ENCODE peak calls at places on chromosomes 11 and 22, in four cellular contexts. M, R, D and S are unnamed samples.

GRCh38 chr11:83816572-83817187 is 530.5 kb upstream of the CCDC90B start:
- DNase-seq in R (no peak), D (peak; percentile 12), M (peak; percentile 42), S (no peak)

GRCh38 chr11:99351620-99352019 is 330.9 kb downstream of the CNTN5 start:
- DNase-seq in D (no peak), R (no peak), M (peak; percentile 1), S (no peak)

GRCh38 chr11:43942651-43943356 is 367 bp downstream of the C11orf96 start:
- DNase-seq in D (peak; percentile 46), M (peak; percentile 33), R (peak; percentile 59), S (no peak)

GRCh38 chr22:41902932-41903421 is 11.9 kb downstream of the SHISA8 start:
- DNase-seq in D (no peak), M (no peak), R (no peak), S (no peak)

GRCh38 chr11:15889353-15889752 is 467.0 kb downstream of the SOX6 start:
- DNase-seq in D (no peak), R (no peak), M (no peak), S (no peak)

GRCh38 chr11:59429924-59430516 is 3.8 kb upstream of the OR5A2 start:
- DNase-seq in M (peak; percentile 45), R (no peak), D (peak; percentile 50), S (peak; percentile 23)

GRCh38 chr11:123429851-123430735 is at the start of gene GRAMD1B:
- DNase-seq in M (peak; percentile 90), R (peak; percentile 33), D (peak; percentile 73), S (peak; percentile 87)

GRCh38 chr11:10302744-10303557 is 1.9 kb upstream of the ADM start:
- DNase-seq in M (peak; percentile 59), R (peak; percentile 87), D (peak; percentile 67), S (peak; percentile 90)

GRCh38 chr22:37126383-37126782 is 16.9 kb upstream of the TMPRSS6 start:
- DNase-seq in M (no peak), R (no peak), D (peak; percentile 48), S (no peak)

GRCh38 chr22:26828311-26828710 is 170.9 kb downstream of the MIAT start:
- DNase-seq in R (no peak), D (no peak), M (no peak), S (no peak)

GRCh38 chr11:17839450-17839849 is 104.9 kb downstream of the KCNC1 start:
- DNase-seq in R (no peak), M (no peak), D (no peak), S (no peak)

GRCh38 chr22:49903322-49904039 is 14.8 kb downstream of the ALG12 start:
- DNase-seq in M (no peak), R (no peak), D (no peak), S (no peak)

DNA sequence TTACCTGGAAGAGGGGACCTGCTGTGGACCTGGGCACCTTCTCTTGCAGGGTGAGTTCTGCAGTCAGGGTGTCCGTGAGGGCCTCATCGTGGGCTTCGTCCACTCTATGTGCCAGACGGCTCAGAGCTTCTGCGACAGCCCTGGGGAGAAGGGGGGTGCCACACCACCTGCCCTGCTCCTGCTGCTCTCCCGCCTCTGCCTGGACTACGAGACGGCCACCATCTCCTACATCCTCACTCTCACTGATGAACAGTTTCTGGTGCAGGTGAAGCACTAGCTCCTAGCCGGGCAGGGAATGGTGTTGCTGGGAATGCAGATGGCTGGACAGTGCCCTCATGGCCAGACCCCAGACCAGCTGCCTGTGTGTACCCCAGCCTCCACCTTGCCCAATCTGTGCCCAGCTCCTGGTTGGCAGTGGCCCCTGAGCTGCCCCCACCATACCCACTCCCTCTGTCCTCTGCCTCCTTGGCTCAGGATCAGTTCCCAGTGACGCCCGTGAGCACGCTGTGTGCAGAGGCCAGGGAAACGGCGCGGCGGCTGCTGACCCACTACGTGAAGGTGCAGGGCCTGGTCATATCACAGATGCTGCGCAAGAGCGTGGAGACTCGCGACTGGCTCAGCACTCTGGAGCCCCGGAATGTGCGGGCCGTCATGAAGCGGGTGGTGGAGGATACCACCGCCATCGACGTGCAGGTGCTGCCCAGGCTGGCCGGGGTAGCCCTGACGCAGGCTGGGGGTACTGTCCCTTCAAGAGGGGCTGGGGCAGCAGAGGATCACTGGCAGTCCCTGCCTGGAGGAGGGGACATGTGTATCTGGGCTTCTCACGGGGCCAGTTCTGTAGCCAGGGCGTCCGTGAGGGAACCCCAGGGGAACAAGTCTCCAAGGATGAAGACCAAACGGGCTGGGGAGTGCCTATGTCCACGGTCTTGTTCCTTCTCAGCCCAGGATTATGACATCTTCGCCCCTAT is 2.2 kb upstream of the TM7SF2 start:
- DNase-seq in D (no peak), M (no peak), R (no peak), S (no peak)
- TF ChIP-seq POLR2A in D (no peak), M (no peak), R (no peak), S (no peak)

DNA sequence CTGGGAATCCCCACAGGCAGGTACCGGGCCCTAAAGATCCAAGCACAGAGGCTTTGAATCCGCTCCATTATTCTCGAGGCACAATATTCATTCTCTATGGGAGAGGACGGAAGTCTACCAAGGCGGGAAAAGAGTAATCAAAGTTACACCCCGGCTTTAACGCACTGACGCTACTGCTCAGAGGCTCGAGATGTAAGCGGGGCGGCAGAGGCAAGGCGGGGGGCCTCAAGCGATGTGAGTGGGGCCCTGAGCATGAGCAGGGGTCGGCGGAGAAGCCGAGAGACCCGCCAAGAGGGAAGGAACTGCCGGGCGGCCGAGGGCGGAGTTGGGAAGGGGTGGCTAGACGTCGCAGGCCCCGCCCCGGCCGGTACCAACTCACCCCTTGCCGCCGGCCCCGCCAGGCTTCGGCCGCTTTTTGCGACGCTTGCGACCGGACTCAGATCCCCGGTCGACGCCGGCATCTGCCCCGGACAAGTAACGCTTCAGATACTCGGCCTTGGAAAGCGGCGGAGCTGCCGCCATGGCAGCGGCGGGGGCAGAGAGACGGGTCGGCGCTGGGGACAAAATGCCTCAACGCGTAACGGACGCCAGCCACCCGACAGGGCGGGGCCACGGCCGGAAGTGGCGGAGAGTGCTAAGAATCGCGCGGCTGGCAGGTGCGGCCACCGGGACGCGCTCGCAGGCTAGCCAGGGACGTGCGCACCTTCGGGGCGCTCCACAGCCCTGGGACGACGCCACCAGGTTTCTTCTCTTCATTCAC is at the start of gene BUD13:
- DNase-seq in R (peak; percentile 91), M (peak; percentile 75), D (peak; percentile 89), S (peak; percentile 98)
- TF ChIP-seq POLR2A in R (peak; percentile 66), M (peak; percentile 64), D (peak; percentile 80), S (no peak)

GRCh38 chr11:2461253-2462091 is 16.7 kb downstream of the KCNQ1 start:
- DNase-seq in D (no peak), M (no peak), R (no peak), S (peak; percentile 81)
- TF ChIP-seq POLR2A in D (no peak), M (no peak), R (no peak), S (no peak)

GRCh38 chr11:73968356-73968966 is 14.2 kb downstream of the UCP2 start:
- DNase-seq in D (no peak), R (no peak), M (no peak), S (no peak)

GRCh38 chr11:73972187-73972586 is 10.5 kb downstream of the UCP2 start:
- DNase-seq in M (no peak), D (no peak), R (no peak), S (no peak)

GRCh38 chr11:73969091-73969490 is 13.6 kb downstream of the UCP2 start:
- DNase-seq in D (no peak), M (no peak), R (no peak), S (no peak)

GRCh38 chr11:73971175-73971719 is 11.4 kb downstream of the UCP2 start:
- DNase-seq in D (no peak), M (no peak), R (no peak), S (no peak)

DNA sequence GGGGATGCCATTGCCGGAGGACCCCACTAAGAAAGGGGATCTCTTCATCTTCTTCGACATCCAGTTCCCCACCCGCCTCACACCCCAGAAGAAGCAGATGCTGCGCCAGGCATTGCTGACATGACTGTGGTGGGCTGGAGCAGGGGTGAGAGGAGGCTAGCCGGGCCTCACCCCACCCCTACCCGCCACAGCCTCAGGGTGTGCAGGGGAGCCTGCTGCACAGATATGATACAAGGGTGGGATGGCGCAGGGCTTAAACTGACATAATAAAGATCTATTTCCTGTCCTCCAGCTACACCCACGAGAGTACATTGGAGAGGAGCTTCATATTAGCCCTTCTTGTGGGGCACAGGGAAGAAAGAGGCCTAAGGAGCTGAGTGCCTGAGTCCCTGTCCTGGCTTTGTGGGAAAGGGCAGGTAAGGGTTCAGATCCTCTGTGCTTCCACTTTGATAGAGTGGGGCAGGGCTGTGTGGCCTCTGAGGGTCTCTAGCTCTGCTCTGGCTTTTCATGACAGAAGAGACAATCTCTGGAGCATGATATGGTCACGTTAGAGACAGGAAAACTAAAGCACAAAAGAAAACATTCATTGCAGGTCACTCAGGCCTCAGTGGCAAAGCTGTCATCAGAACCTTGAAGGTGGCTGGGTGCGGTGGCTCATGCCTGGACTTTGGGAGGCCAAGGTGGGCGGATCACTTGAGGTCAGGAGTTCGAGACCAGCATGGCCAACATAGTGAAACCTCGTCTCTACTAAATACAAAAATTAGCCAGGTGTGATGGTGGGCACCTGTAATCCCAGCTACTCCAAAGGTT is 12.4 kb downstream of the UCP2 start:
- DNase-seq in D (no peak), R (no peak), M (no peak), S (no peak)
- TF ChIP-seq POLR2A in D (no peak), R (no peak), M (no peak), S (no peak)

GRCh38 chr11:36109499-36109849 is 165.6 kb downstream of the LDLRAD3 start:
- DNase-seq in D (no peak), R (no peak), M (no peak), S (no peak)

GRCh38 chr11:36110698-36111410 is 167.0 kb downstream of the LDLRAD3 start:
- DNase-seq in R (no peak), M (no peak), D (no peak), S (no peak)

GRCh38 chr11:36108812-36109498 is 165.1 kb downstream of the LDLRAD3 start:
- DNase-seq in M (no peak), R (no peak), D (no peak), S (no peak)

GRCh38 chr11:36105743-36106581 is 162.1 kb downstream of the LDLRAD3 start:
- DNase-seq in D (no peak), M (no peak), R (no peak), S (no peak)

DNA sequence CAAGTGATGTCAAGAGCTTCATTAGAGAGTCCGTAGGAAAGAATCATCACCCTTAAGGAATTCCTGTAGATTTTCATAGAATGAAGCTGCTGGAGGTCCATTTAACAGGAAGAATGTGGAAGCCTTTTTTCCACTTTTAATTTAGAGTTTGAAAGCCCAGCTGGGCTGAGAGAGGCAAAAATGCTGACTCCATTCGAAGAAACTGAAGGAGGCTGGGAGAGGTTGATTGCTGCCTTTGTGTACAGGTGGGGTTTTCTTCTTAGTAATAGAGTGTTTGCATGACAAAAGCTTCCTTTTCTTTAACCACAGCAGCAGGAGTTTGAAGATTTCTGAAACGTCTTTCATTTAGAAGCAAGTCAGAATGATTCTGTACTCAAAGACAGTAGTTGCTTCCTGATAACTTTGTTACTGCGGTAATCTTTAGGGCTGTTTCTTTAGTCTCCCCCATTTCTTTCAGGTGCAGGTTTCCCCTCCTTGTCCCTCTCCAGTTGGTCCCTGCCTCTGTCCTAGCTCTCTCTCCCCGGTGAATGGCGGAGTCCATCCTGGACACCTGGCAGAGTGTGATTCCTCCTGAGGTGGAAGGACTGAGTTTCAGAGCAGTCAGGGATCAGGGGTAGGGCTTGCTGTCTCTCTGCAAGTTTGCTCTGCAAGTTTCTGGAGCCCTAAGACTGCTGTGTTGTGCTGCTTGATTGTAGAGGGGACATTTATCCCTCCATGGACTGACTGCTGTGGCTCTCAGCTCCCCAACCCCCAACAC is 166.2 kb downstream of the LDLRAD3 start:
- DNase-seq in M (no peak), D (no peak), R (no peak), S (no peak)
- TF ChIP-seq POLR2A in M (no peak), D (no peak), R (no peak), S (no peak)

GRCh38 chr22:39900306-39901227 is at the start of gene GRAP2:
- DNase-seq in R (no peak), D (no peak), M (no peak), S (no peak)
- TF ChIP-seq POLR2A in R (no peak), D (no peak), M (no peak), S (no peak)